ENCODE peak calls at places on chromosomes 12 and 14, in six cellular contexts. D, U, M, F, K and A are unnamed samples. For H3K4me1, the result is how much of the 10 kb centered on the place peaks cover.

GRCh38 chr12:52236386-52237050 is 3.5 kb downstream of the KRT7 start:
- DNase-seq in D (no peak), U (no peak), M (no peak), F (no peak), K (peak), A (peak)

GRCh38 chr12:45987339-45987726 is 3.0 kb downstream of the SCAF11 start:
- DNase-seq in D (no peak), U (no peak), M (no peak), F (no peak), K (no peak), A (no peak)

GRCh38 chr14:40292664-40293063 is 860.4 kb upstream of the FBXO33 start:
- DNase-seq in D (no peak), U (no peak), M (no peak), F (no peak), K (no peak), A (no peak)

GRCh38 chr14:70257526-70257925 is 68.8 kb upstream of the SLC8A3 start:
- DNase-seq in D (peak), U (no peak), M (no peak), F (no peak), K (no peak), A (no peak)

GRCh38 chr14:68711551-68712437 is 81.1 kb downstream of the ZFP36L1 start:
- DNase-seq in D (no peak), U (no peak), M (no peak), F (no peak), K (no peak), A (no peak)

GRCh38 chr12:49548822-49549648 is 10.2 kb downstream of the KCNH3 start:
- DNase-seq in D (peak), U (no peak), M (peak), F (peak), K (no peak), A (peak)

GRCh38 chr12:75976913-75977312 is 54.7 kb downstream of the PHLDA1 start:
- DNase-seq in D (no peak), U (no peak), M (no peak), F (no peak), K (no peak), A (no peak)

GRCh38 chr14:54564071-54564798 is 2.7 kb upstream of the SAMD4A start:
- DNase-seq in D (peak), U (no peak), M (no peak), F (peak), K (no peak), A (no peak)

GRCh38 chr12:107399061-107399460 is 286.5 kb upstream of the PWP1 start:
- DNase-seq in D (peak), U (no peak), M (no peak), F (no peak), K (no peak), A (no peak)

GRCh38 chr14:99699071-99699760 is 15.1 kb downstream of the CYP46A1 start:
- DNase-seq in D (no peak), U (no peak), M (no peak), F (no peak), K (no peak), A (no peak)

GRCh38 chr12:86683568-86683991 is 427.4 kb upstream of the MGAT4C start:
- DNase-seq in D (no peak), U (no peak), M (no peak), F (no peak), K (no peak), A (no peak)

GRCh38 chr12:63855299-63855698 is 10.8 kb downstream of the SRGAP1 start:
- DNase-seq in D (no peak), U (no peak), M (no peak), F (no peak), K (no peak), A (no peak)

GRCh38 chr14:72641086-72641485 is 252.8 kb downstream of the DPF3 start:
- DNase-seq in D (no peak), U (no peak), M (no peak), F (no peak), K (no peak), A (no peak)

GRCh38 chr12:104909761-104910160 is 48.3 kb downstream of the SLC41A2 start:
- DNase-seq in D (no peak), U (no peak), M (no peak), F (no peak), K (no peak), A (no peak)

GRCh38 chr12:6532051-6532926 is 2.0 kb upstream of the GAPDH start:
- DNase-seq in D (peak), U (no peak), M (peak), F (peak), K (peak), A (no peak)

GRCh38 chr14:27040552-27040951 is 442.7 kb upstream of the NOVA1 start:
- DNase-seq in D (no peak), U (no peak), M (no peak), F (no peak), K (no peak), A (no peak)

GRCh38 chr14:43503508-43503907 is 1003.6 kb downstream of the FSCB start:
- DNase-seq in D (no peak), U (no peak), M (no peak), F (no peak), K (no peak), A (no peak)

GRCh38 chr14:68896132-68896531 is 83.0 kb downstream of the ACTN1 start:
- DNase-seq in D (no peak), U (no peak), M (no peak), F (peak), K (peak), A (no peak)

GRCh38 chr12:66648336-66648735 is 30.5 kb downstream of the GRIP1 start:
- DNase-seq in D (no peak), U (no peak), M (no peak), F (no peak), K (no peak), A (no peak)

GRCh38 chr12:89552376-89552775 is 26.5 kb upstream of the POC1B start:
- DNase-seq in D (no peak), U (no peak), M (no peak), F (peak), K (no peak), A (no peak)

GRCh38 chr14:22557846-22558220 is 31.2 kb downstream of the DAD1 start:
- DNase-seq in D (no peak), U (no peak), M (no peak), F (no peak), K (no peak), A (no peak)

GRCh38 chr14:22558221-22558913 is 30.7 kb downstream of the DAD1 start:
- DNase-seq in D (peak), U (no peak), M (no peak), F (no peak), K (no peak), A (no peak)

GRCh38 chr14:22556990-22557623 is 31.9 kb downstream of the DAD1 start:
- DNase-seq in D (peak), U (peak), M (peak), F (peak), K (peak), A (peak)

GRCh38 chr14:22560638-22561365 is 28.2 kb downstream of the DAD1 start:
- DNase-seq in D (no peak), U (no peak), M (peak), F (no peak), K (no peak), A (no peak)

GRCh38 chr14:22559041-22559440 is 30.0 kb downstream of the DAD1 start:
- DNase-seq in D (no peak), U (no peak), M (no peak), F (no peak), K (no peak), A (no peak)
- H3K4me1 ChIP-seq in D (under half), U (under half), M (half or more), F (half or more), K (under half), A (half or more)

GRCh38 chr12:120981407-120981921 is 3.1 kb downstream of the HNF1A start:
- DNase-seq in D (no peak), U (no peak), M (no peak), F (no peak), K (no peak), A (no peak)
- H3K4me1 ChIP-seq in D (under half), U (under half), M (half or more), F (under half), K (under half), A (under half)

GRCh38 chr12:19451196-19451595 is 11.9 kb downstream of the AEBP2 start:
- DNase-seq in D (peak), U (no peak), M (no peak), F (no peak), K (no peak), A (no peak)
- H3K4me1 ChIP-seq in D (under half), U (under half), M (half or more), F (under half), K (under half), A (under half)

GRCh38 chr12:124369901-124370378 is 75.0 kb downstream of the RFLNA start:
- DNase-seq in D (no peak), U (peak), M (no peak), F (no peak), K (no peak), A (no peak)
- H3K4me1 ChIP-seq in D (under half), U (under half), M (half or more), F (under half), K (under half), A (under half)

DNA sequence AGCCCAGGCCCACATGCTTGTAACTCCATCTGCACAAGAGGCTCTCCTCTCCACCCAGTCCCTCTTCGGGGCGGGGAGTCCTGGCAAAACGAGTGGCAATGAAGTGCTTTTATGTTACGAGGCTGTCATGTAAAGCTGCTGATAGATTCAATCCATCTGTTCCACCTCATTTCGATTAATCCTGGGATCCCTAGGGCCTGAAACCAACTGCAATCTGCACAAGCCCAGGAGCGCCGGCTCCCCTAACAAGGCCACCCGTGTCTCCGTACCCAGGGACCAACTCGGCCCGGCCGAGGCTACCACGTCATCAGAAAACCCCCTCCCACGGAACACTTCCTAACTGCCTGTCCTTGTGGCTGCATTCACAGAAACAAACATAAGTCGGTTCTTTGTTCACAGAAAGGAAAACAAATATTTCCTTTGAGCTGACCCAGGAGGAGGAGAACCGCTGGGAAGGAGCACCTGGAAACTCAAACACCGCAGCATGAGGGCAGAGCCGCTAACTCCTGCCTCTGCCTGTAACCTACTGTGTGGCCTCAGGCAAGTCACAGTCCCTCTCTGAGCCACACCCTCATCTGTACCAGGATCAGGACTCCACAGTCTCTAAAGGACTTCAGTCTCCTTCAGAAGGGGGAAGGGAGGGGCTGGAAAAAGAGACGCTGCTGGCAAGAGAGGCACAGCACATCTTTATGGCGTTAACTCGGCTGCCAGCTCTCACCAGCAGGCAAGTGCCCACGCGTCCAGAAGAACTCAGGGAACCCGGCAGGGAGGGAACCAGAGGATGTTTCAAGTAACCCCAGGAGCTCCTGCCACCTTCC is 47.8 kb downstream of the CCDC88C start:
- DNase-seq in D (no peak), U (no peak), M (no peak), F (peak), K (no peak), A (peak)
- H3K4me1 ChIP-seq in D (half or more), U (under half), M (half or more), F (under half), K (under half), A (under half)

DNA sequence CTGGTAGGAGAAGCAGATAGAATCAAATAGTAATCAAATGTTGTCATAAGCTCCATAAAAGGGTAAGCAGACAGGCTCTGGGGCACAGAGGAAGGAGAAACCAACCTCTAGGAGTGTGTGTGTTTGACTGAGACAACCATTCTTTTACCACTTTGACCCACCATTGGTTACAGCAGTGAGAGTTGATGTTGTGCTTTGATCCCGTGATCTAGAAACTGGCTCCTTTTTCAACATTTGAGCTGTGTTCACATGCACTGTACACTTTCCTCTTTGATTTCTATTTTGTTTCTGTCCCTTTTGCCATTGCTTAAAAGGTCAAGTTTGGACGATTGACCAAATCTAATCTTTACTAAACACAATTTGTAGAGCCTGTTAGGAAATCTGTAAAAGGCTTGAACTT is 108.0 kb downstream of the DAAM1 start:
- DNase-seq in D (no peak), U (no peak), M (no peak), F (no peak), K (no peak), A (no peak)
- H3K4me1 ChIP-seq in D (under half), U (under half), M (under half), F (under half), K (under half), A (under half)

DNA sequence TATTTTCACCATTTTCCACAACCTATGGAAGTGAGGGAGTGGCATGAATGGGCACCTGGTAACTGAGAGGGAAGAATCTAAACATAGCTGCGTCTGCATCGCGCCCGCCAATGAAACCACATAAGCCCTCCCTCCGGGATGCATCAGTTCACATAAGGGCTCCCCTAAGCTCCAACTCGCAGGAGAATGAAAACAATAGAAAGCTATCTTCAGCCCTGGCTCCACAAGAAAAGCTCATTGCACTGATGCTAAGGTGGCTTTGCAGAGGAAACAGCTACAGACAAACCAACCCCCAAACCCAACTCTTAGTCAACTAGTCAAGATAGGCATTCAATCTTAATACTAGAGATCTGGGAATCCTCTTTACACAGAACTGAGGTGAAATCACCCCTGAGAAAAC is 173.3 kb downstream of the FOXN3 start:
- DNase-seq in D (peak), U (no peak), M (no peak), F (no peak), K (no peak), A (no peak)
- H3K4me1 ChIP-seq in D (under half), U (under half), M (under half), F (under half), K (under half), A (under half)